ENCODE peak calls at places on chromosomes 5 and 9, in four cellular contexts. M is transverse colon, Q is stomach, R is coronary artery. J is an unnamed sample.

GRCh38 chr9:126607731-126608130 is 6.0 kb upstream of the LMX1B start:
- DNase-seq in M (no peak), Q (no peak), R (no peak), J (no peak)

GRCh38 chr9:36995927-36996471 is 38.1 kb downstream of the PAX5 start:
- DNase-seq in M (peak; percentile 66), Q (peak; percentile 70), R (no peak), J (peak; percentile 67)

GRCh38 chr5:151770383-151771258 is 1.1 kb upstream of the G3BP1 start:
- DNase-seq in M (peak; percentile 65), Q (peak; percentile 59), R (peak; percentile 90), J (peak; percentile 38)

GRCh38 chr5:145396888-145397287 is 438.3 kb downstream of the PRELID2 start:
- DNase-seq in M (no peak), Q (no peak), R (no peak), J (no peak)

GRCh38 chr9:112866662-112867274 is 23.9 kb downstream of the SLC46A2 start:
- DNase-seq in M (peak; percentile 21), Q (no peak), R (no peak), J (peak; percentile 81)

GRCh38 chr9:14372437-14373318 is 58.7 kb upstream of the NFIB start:
- DNase-seq in M (no peak), Q (no peak), R (no peak), J (no peak)

GRCh38 chr9:129100383-129101169 is 10.0 kb downstream of the CRAT start:
- DNase-seq in M (no peak), Q (no peak), R (no peak), J (no peak)

GRCh38 chr5:167699434-167699833 is 592.0 kb upstream of the WWC1 start:
- DNase-seq in M (no peak), Q (no peak), R (no peak), J (no peak)

GRCh38 chr5:106873558-106873957 is 797.2 kb downstream of the EFNA5 start:
- DNase-seq in M (peak; percentile 82), Q (no peak), R (no peak), J (peak; percentile 36)

GRCh38 chr9:110241491-110242321 is 14.6 kb downstream of the TXN start:
- DNase-seq in M (no peak), Q (no peak), R (no peak), J (no peak)

GRCh38 chr5:141371572-141372475 is 1.8 kb downstream of the PCDHGB3 start:
- DNase-seq in M (no peak), Q (no peak), R (no peak), J (no peak)

GRCh38 chr9:35645736-35646582 is 4.8 kb downstream of the SIT1 start:
- DNase-seq in M (peak; percentile 65), Q (peak; percentile 45), R (no peak), J (peak; percentile 77)

GRCh38 chr9:128072144-128073021 is 4.4 kb downstream of the SLC25A25 start:
- DNase-seq in M (peak; percentile 89), Q (peak; percentile 76), R (peak; percentile 88), J (peak; percentile 37)

GRCh38 chr5:105931782-105932489 is 1738.8 kb downstream of the EFNA5 start:
- DNase-seq in M (no peak), Q (no peak), R (no peak), J (no peak)

GRCh38 chr9:123866497-123866896 is 63.4 kb downstream of the DENND1A start:
- DNase-seq in M (no peak), Q (no peak), R (no peak), J (peak; percentile 25)

GRCh38 chr9:34343090-34343489 is 13.7 kb downstream of the NUDT2 start:
- DNase-seq in M (peak; percentile 47), Q (peak; percentile 82), R (peak; percentile 90), J (no peak)

GRCh38 chr5:103436661-103437060 is 125.9 kb downstream of the NUDT12 start:
- DNase-seq in M (no peak), Q (no peak), R (no peak), J (no peak)

GRCh38 chr9:13485068-13485596 is 205.6 kb upstream of the MPDZ start:
- DNase-seq in M (peak; percentile 14), Q (no peak), R (peak; percentile 77), J (no peak)

GRCh38 chr5:66757219-66757833 is 161.1 kb downstream of the MAST4 start:
- DNase-seq in M (peak; percentile 39), Q (peak; percentile 63), R (no peak), J (peak; percentile 38)

GRCh38 chr5:178432421-178433272 is 157.5 kb downstream of the COL23A1 start:
- DNase-seq in M (no peak), Q (no peak), R (peak; percentile 61), J (no peak)

GRCh38 chr5:171606414-171607024 is 179.1 kb upstream of the SMIM23 start:
- DNase-seq in M (no peak), Q (no peak), R (no peak), J (no peak)

GRCh38 chr9:7234144-7234543 is 476.4 kb downstream of the KDM4C start:
- DNase-seq in M (no peak), Q (no peak), R (no peak), J (peak; percentile 22)

GRCh38 chr5:158127536-158127935 is 268.6 kb upstream of the CLINT1 start:
- DNase-seq in M (no peak), Q (no peak), R (no peak), J (no peak)

GRCh38 chr5:78569441-78569840 is 79.1 kb downstream of the LHFPL2 start:
- DNase-seq in M (peak; percentile 18), Q (peak; percentile 70), R (no peak), J (peak; percentile 32)

GRCh38 chr9:111529787-111530186 is 4.8 kb downstream of the ZNF483 start:
- DNase-seq in M (no peak), Q (no peak), R (no peak), J (no peak)

GRCh38 chr9:89781838-89782237 is 177.0 kb downstream of the GADD45G start:
- DNase-seq in M (no peak), Q (no peak), R (no peak), J (no peak)

DNA sequence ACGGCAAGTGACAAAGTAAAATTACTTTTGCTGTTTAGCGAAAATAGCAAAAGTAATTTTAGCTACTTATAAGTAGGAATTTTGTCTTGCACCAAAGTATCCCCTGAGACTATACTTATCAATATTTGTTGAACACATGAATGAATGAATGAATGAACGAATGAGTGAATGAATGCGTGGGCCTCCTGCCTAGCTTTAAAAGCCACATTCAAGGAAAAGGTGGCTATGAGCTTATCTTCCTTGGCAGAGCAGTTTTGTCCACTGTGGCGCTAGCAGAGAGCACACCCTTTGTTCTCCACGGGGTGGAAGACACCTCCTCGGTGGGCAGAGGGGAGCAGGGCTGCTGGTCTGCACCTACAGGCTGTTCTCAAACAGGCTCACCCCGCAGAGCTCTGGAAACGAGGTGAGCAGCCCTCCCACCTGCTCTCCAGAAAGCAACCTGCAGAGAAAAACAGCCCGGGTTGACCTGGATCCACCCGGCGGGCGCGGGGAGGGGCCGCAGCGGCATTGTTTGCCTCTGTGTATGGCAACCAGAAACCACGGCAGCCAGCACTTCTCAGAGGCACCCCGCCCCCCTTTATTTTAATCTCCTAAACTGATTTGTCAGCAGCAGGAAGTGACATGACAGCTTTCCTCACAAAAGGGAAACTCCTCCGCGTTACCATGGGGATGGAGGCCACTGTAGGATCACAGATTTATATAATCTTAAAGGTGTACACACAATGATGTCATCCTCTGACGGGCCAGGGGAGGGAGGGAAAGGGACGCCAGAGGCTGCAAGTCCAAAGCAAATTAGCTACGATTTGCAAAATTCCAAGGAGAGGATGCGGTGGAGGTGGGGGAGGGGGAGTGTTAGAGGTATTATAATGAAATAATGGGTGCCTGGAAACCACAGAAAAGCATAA is 5.9 kb downstream of the DUSP1 start:
- DNase-seq in M (peak; percentile 95), Q (peak; percentile 96), R (peak; percentile 98), J (peak; percentile 100)
- H3K27ac ChIP-seq in M (peak overlapping the region; percentile 100), Q (peak overlapping the region; percentile 92), R (peak overlapping the region; percentile 93), J (peak overlapping the region; percentile 88)

DNA sequence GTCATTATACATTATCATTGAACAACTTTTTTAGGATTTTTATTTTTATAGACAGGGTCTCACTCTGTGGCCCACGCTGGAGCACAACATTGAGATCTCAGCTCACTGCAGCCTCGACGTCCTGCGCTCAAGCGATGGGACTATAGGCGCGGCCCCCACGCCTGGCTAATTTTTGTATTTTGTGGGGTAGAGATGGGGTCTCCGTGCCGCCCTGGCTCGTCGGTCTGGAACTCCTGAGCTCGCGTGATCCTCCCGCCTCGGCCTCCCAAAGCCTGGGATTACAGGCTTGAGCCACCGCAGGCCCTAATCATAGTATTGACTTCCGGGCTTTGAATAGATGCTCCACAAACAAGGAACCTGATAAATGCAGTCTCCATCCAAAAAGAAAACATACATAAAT is 1.4 kb upstream of the EDF1 start:
- DNase-seq in M (no peak), Q (no peak), R (peak; percentile 71), J (no peak)
- H3K4me3 ChIP-seq in M (no peak overlapping the region), Q (no peak overlapping the region), R (no peak overlapping the region), J (no peak overlapping the region)

GRCh38 chr5:172766287-172767104 is 4.5 kb downstream of the DUSP1 start:
- DNase-seq in M (peak; percentile 65), Q (peak; percentile 87), R (peak; percentile 99), J (peak; percentile 71)

GRCh38 chr5:172768098-172768572 is 2.9 kb downstream of the DUSP1 start:
- DNase-seq in M (no peak), Q (no peak), R (no peak), J (no peak)

GRCh38 chr5:172768573-172769323 is 2.2 kb downstream of the DUSP1 start:
- DNase-seq in M (peak; percentile 44), Q (peak; percentile 52), R (no peak), J (peak; percentile 46)

GRCh38 chr5:172763120-172763464 is 7.9 kb downstream of the DUSP1 start:
- DNase-seq in M (no peak), Q (no peak), R (no peak), J (no peak)

DNA sequence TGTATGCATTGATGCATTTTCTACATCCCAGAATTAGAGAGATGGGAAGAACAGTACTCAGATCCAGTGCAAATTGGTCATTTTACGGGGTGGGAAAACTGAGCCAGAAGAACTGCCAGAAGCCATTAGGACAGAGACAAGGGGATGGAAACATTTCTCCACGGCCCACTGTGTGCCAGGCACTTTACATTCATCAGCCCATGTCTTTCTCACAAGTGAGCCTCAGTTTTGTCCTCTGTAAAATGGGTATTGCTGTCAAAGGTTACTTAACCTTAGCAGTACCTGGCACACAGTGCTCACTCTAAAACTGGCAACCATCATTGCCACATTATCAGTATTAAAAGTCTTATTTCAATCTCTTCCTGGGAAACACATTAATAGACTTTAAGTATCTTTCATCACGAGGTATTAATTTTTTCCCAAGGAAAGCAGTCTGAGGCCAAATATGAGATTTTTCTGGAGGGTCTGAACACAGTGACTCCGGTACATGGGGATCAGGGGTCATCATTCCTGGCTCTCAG is 5.2 kb downstream of the DUSP1 start:
- DNase-seq in M (peak; percentile 40), Q (no peak), R (no peak), J (no peak)
- H3K27ac ChIP-seq in M (peak overlapping the region; percentile 100), Q (peak overlapping the region; percentile 92), R (peak overlapping the region; percentile 93), J (peak overlapping the region; percentile 96)

DNA sequence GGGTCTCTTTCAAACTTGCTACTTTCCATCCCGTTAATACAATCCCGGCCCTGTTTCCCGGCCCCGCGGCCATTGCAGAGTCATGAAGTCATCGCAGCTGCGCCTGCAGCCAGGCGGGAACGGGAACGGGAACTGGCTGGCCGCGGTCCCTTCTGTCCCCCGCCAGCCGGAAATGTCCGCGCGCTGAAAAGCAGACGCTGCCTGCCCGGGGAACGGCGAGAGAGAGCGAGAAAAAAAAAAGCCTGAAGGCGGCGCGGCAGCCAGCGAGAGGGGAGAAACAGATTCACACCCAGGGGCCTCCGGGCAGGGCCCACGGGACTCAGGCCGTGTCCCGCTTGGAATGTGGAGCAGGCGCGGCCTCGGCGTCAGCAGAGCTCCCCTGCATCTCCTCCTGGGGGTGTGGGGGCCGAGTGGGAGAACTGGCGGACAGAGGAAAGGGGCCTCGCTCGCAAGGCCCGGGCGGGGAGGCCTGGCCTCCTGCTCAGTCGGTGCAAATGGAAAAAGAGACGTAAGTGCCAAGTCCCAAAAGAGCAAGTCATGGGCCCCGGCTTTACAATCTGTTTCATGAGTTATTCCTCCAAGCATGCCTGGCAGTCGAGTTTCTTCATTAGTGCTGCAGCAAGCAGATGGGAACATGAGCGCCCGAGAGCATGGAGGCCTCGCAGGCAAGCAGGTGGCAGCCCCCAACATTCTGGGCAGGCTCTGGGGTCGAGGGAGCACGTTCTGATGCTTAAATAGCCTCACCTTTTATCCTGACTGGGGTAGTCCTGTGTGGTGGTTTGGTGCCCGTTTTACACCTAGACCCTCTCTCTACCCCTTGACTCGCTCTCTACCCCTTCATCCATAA is 201.3 kb upstream of the GAS1 start:
- DNase-seq in M (peak; percentile 52), Q (peak; percentile 74), R (peak; percentile 89), J (peak; percentile 24)
- H3K4me3 ChIP-seq in M (no peak overlapping the region), Q (peak overlapping the region; percentile 41), R (peak overlapping the region; percentile 68), J (peak overlapping the region; percentile 30)

J was measured in small intestine.